ENCODE peak calls at places on chromosome 18, in eight cellular contexts. One of them, this sample, is unnamed.

GRCh38 chr18:34857310-34857709 is 147.2 kb downstream of the DTNA start:
- DNase-seq in stimulated activated CD4-positive, alpha-beta T cell treated with anti-CD3 and anti-CD28 coated beads, Interleukin-1b, Interleukin-23, amount 100 ng/mL, for 24 hours: no peak
- DNase-seq in CD4-positive, alpha-beta memory T cell: no peak
- DNase-seq in HCT116: no peak
- DNase-seq in AG08395: no peak
- DNase-seq in germinal center: no peak
- DNase-seq in upper lobe of right lung: no peak
- DNase-seq in stromal cell of bone marrow: no peak
- DNase-seq in this sample: no peak

GRCh38 chr18:35463837-35464236 is 33.9 kb downstream of the INO80C start:
- DNase-seq in stimulated activated CD4-positive, alpha-beta T cell treated with anti-CD3 and anti-CD28 coated beads, Interleukin-1b, Interleukin-23, amount 100 ng/mL, for 24 hours: no peak
- DNase-seq in CD4-positive, alpha-beta memory T cell: no peak
- DNase-seq in HCT116: no peak
- DNase-seq in AG08395: no peak
- DNase-seq in germinal center: no peak
- DNase-seq in upper lobe of right lung: no peak
- DNase-seq in stromal cell of bone marrow: no peak
- DNase-seq in this sample: no peak

GRCh38 chr18:47929681-47930085 is 776 bp downstream of the SMAD2 start:
- DNase-seq in stimulated activated CD4-positive, alpha-beta T cell treated with anti-CD3 and anti-CD28 coated beads, Interleukin-1b, Interleukin-23, amount 100 ng/mL, for 24 hours: no peak
- DNase-seq in CD4-positive, alpha-beta memory T cell: no peak
- DNase-seq in HCT116: no peak
- DNase-seq in AG08395: peak
- DNase-seq in germinal center: no peak
- DNase-seq in upper lobe of right lung: no peak
- DNase-seq in stromal cell of bone marrow: peak
- DNase-seq in this sample: no peak

GRCh38 chr18:45935591-45936335 is 31.4 kb downstream of the EPG5 start:
- DNase-seq in stimulated activated CD4-positive, alpha-beta T cell treated with anti-CD3 and anti-CD28 coated beads, Interleukin-1b, Interleukin-23, amount 100 ng/mL, for 24 hours: no peak
- DNase-seq in CD4-positive, alpha-beta memory T cell: no peak
- DNase-seq in HCT116: no peak
- DNase-seq in AG08395: peak
- DNase-seq in germinal center: no peak
- DNase-seq in upper lobe of right lung: no peak
- DNase-seq in stromal cell of bone marrow: no peak
- DNase-seq in this sample: no peak

GRCh38 chr18:33804258-33804657 is 226.2 kb downstream of the ASXL3 start:
- DNase-seq in stimulated activated CD4-positive, alpha-beta T cell treated with anti-CD3 and anti-CD28 coated beads, Interleukin-1b, Interleukin-23, amount 100 ng/mL, for 24 hours: no peak
- DNase-seq in CD4-positive, alpha-beta memory T cell: no peak
- DNase-seq in HCT116: no peak
- DNase-seq in AG08395: no peak
- DNase-seq in germinal center: no peak
- DNase-seq in upper lobe of right lung: no peak
- DNase-seq in stromal cell of bone marrow: peak
- DNase-seq in this sample: no peak

GRCh38 chr18:9160014-9160413 is 23.4 kb downstream of the ANKRD12 start:
- DNase-seq in stimulated activated CD4-positive, alpha-beta T cell treated with anti-CD3 and anti-CD28 coated beads, Interleukin-1b, Interleukin-23, amount 100 ng/mL, for 24 hours: no peak
- DNase-seq in CD4-positive, alpha-beta memory T cell: no peak
- DNase-seq in HCT116: no peak
- DNase-seq in AG08395: no peak
- DNase-seq in germinal center: no peak
- DNase-seq in upper lobe of right lung: no peak
- DNase-seq in stromal cell of bone marrow: no peak
- DNase-seq in this sample: no peak

GRCh38 chr18:57353940-57354461 is 1.6 kb downstream of the ST8SIA3 start:
- DNase-seq in stimulated activated CD4-positive, alpha-beta T cell treated with anti-CD3 and anti-CD28 coated beads, Interleukin-1b, Interleukin-23, amount 100 ng/mL, for 24 hours: no peak
- DNase-seq in CD4-positive, alpha-beta memory T cell: no peak
- DNase-seq in HCT116: no peak
- DNase-seq in AG08395: peak
- DNase-seq in germinal center: peak
- DNase-seq in upper lobe of right lung: no peak
- DNase-seq in stromal cell of bone marrow: peak
- DNase-seq in this sample: peak

GRCh38 chr18:32289480-32290075 is 99.7 kb downstream of the MEP1B start:
- DNase-seq in stimulated activated CD4-positive, alpha-beta T cell treated with anti-CD3 and anti-CD28 coated beads, Interleukin-1b, Interleukin-23, amount 100 ng/mL, for 24 hours: no peak
- DNase-seq in CD4-positive, alpha-beta memory T cell: peak
- DNase-seq in HCT116: peak
- DNase-seq in AG08395: peak
- DNase-seq in germinal center: peak
- DNase-seq in upper lobe of right lung: no peak
- DNase-seq in stromal cell of bone marrow: peak
- DNase-seq in this sample: no peak

GRCh38 chr18:9242987-9243386 is 91.6 kb upstream of the TWSG1 start:
- DNase-seq in stimulated activated CD4-positive, alpha-beta T cell treated with anti-CD3 and anti-CD28 coated beads, Interleukin-1b, Interleukin-23, amount 100 ng/mL, for 24 hours: no peak
- DNase-seq in CD4-positive, alpha-beta memory T cell: no peak
- DNase-seq in HCT116: no peak
- DNase-seq in AG08395: no peak
- DNase-seq in germinal center: peak
- DNase-seq in upper lobe of right lung: no peak
- DNase-seq in stromal cell of bone marrow: no peak
- DNase-seq in this sample: no peak

GRCh38 chr18:76468345-76469275 is 26.4 kb downstream of the ZNF516 start:
- DNase-seq in stimulated activated CD4-positive, alpha-beta T cell treated with anti-CD3 and anti-CD28 coated beads, Interleukin-1b, Interleukin-23, amount 100 ng/mL, for 24 hours: no peak
- DNase-seq in CD4-positive, alpha-beta memory T cell: no peak
- DNase-seq in HCT116: no peak
- DNase-seq in AG08395: no peak
- DNase-seq in germinal center: no peak
- DNase-seq in upper lobe of right lung: no peak
- DNase-seq in stromal cell of bone marrow: no peak
- DNase-seq in this sample: no peak

GRCh38 chr18:75489493-75490190 is 62.1 kb upstream of the SMIM21 start:
- DNase-seq in stimulated activated CD4-positive, alpha-beta T cell treated with anti-CD3 and anti-CD28 coated beads, Interleukin-1b, Interleukin-23, amount 100 ng/mL, for 24 hours: no peak
- DNase-seq in CD4-positive, alpha-beta memory T cell: no peak
- DNase-seq in HCT116: peak
- DNase-seq in AG08395: peak
- DNase-seq in germinal center: no peak
- DNase-seq in upper lobe of right lung: no peak
- DNase-seq in stromal cell of bone marrow: peak
- DNase-seq in this sample: no peak

GRCh38 chr18:24414349-24415003 is 12.0 kb upstream of the IMPACT start:
- DNase-seq in stimulated activated CD4-positive, alpha-beta T cell treated with anti-CD3 and anti-CD28 coated beads, Interleukin-1b, Interleukin-23, amount 100 ng/mL, for 24 hours: peak
- DNase-seq in CD4-positive, alpha-beta memory T cell: no peak
- DNase-seq in HCT116: no peak
- DNase-seq in AG08395: no peak
- DNase-seq in germinal center: no peak
- DNase-seq in upper lobe of right lung: no peak
- DNase-seq in stromal cell of bone marrow: no peak
- DNase-seq in this sample: no peak

This sample was measured in right lobe of liver.